ENCODE peak calls at places on chromosome 15, in seven cellular contexts. J, T, K, S, M, Q and F are unnamed samples.

GRCh38 chr15:53115563-53115962 is 325.4 kb upstream of the ONECUT1 start:
- DNase-seq in J (no peak), T (no peak), K (no peak), S (no peak), M (no peak), Q (no peak), F (no peak)

GRCh38 chr15:25182736-25183445 is 228.1 kb downstream of the SNRPN start:
- DNase-seq in J (no peak), T (no peak), K (no peak), S (no peak), M (no peak), Q (no peak), F (no peak)

GRCh38 chr15:62896380-62896866 is 146.1 kb upstream of the TPM1 start:
- DNase-seq in J (no peak), T (no peak), K (no peak), S (no peak), M (no peak), Q (no peak), F (no peak)

GRCh38 chr15:41020311-41020710 is 67.0 kb downstream of the CHAC1 start:
- DNase-seq in J (no peak), T (no peak), K (no peak), S (no peak), M (no peak), Q (no peak), F (no peak)

GRCh38 chr15:30023798-30024295 is 58.9 kb upstream of the GOLGA8J start:
- DNase-seq in J (no peak), T (no peak), K (no peak), S (no peak), M (no peak), Q (no peak), F (no peak)

GRCh38 chr15:97085806-97086205 is 755.3 kb downstream of the NR2F2 start:
- DNase-seq in J (no peak), T (no peak), K (no peak), S (no peak), M (no peak), Q (no peak), F (no peak)

GRCh38 chr15:78206326-78207109 is 27.8 kb downstream of the ACSBG1 start:
- DNase-seq in J (no peak), T (no peak), K (no peak), S (no peak), M (no peak), Q (no peak), F (no peak)

GRCh38 chr15:31499953-31500808 is 173.5 kb downstream of the KLF13 start:
- DNase-seq in J (no peak), T (no peak), K (no peak), S (no peak), M (no peak), Q (no peak), F (no peak)

GRCh38 chr15:89885611-89886010 is 8.2 kb downstream of the AP3S2 start:
- DNase-seq in J (no peak), T (no peak), K (no peak), S (no peak), M (no peak), Q (no peak), F (no peak)